ENCODE peak calls at places on chromosomes 16 and 17, in ten cellular contexts. One of them, this sample, is unnamed.

GRCh38 chr17:73199751-73200317 is 7.0 kb downstream of the COG1 start:
- DNase-seq in psoas muscle: no peak
- DNase-seq in breast epithelium: no peak
- DNase-seq in IMR-90: no peak
- DNase-seq in fibroblast of lung: no peak
- DNase-seq in upper lobe of right lung: no peak
- DNase-seq in stomach: no peak
- DNase-seq in CD8-positive, alpha-beta T cell: no peak
- DNase-seq in GM12864: no peak
- DNase-seq in brain microvascular endothelial cell: no peak
- DNase-seq in this sample: no peak

GRCh38 chr16:450800-451512 is 25.5 kb downstream of the RAB11FIP3 start:
- DNase-seq in psoas muscle: no peak
- DNase-seq in breast epithelium: no peak
- DNase-seq in IMR-90: no peak
- DNase-seq in fibroblast of lung: no peak
- DNase-seq in upper lobe of right lung: no peak
- DNase-seq in stomach: no peak
- DNase-seq in CD8-positive, alpha-beta T cell: no peak
- DNase-seq in GM12864: no peak
- DNase-seq in brain microvascular endothelial cell: no peak
- DNase-seq in this sample: no peak

GRCh38 chr17:9890124-9890523 is 14.9 kb downstream of the RCVRN start:
- DNase-seq in psoas muscle: no peak
- DNase-seq in breast epithelium: no peak
- DNase-seq in IMR-90: no peak
- DNase-seq in fibroblast of lung: no peak
- DNase-seq in upper lobe of right lung: no peak
- DNase-seq in stomach: no peak
- DNase-seq in CD8-positive, alpha-beta T cell: no peak
- DNase-seq in GM12864: no peak
- DNase-seq in brain microvascular endothelial cell: no peak
- DNase-seq in this sample: no peak

GRCh38 chr16:89052824-89053724 is 40.6 kb upstream of the ACSF3 start:
- DNase-seq in psoas muscle: no peak
- DNase-seq in breast epithelium: peak
- DNase-seq in IMR-90: peak
- DNase-seq in fibroblast of lung: peak
- DNase-seq in upper lobe of right lung: no peak
- DNase-seq in stomach: peak
- DNase-seq in CD8-positive, alpha-beta T cell: no peak
- DNase-seq in GM12864: no peak
- DNase-seq in brain microvascular endothelial cell: no peak
- DNase-seq in this sample: no peak

GRCh38 chr17:16969931-16970906 is 1.7 kb downstream of the TNFRSF13B start:
- DNase-seq in psoas muscle: no peak
- DNase-seq in breast epithelium: no peak
- DNase-seq in IMR-90: no peak
- DNase-seq in fibroblast of lung: no peak
- DNase-seq in upper lobe of right lung: no peak
- DNase-seq in stomach: no peak
- DNase-seq in CD8-positive, alpha-beta T cell: no peak
- DNase-seq in GM12864: peak
- DNase-seq in brain microvascular endothelial cell: no peak
- DNase-seq in this sample: no peak

GRCh38 chr16:54936979-54937672 is 6.5 kb downstream of the IRX5 start:
- DNase-seq in psoas muscle: no peak
- DNase-seq in breast epithelium: peak
- DNase-seq in IMR-90: no peak
- DNase-seq in fibroblast of lung: no peak
- DNase-seq in upper lobe of right lung: peak
- DNase-seq in stomach: no peak
- DNase-seq in CD8-positive, alpha-beta T cell: no peak
- DNase-seq in GM12864: no peak
- DNase-seq in brain microvascular endothelial cell: no peak
- DNase-seq in this sample: no peak

GRCh38 chr17:50181155-50181554 is 15.3 kb downstream of the SGCA start:
- DNase-seq in psoas muscle: peak
- DNase-seq in breast epithelium: no peak
- DNase-seq in IMR-90: no peak
- DNase-seq in fibroblast of lung: no peak
- DNase-seq in upper lobe of right lung: no peak
- DNase-seq in stomach: no peak
- DNase-seq in CD8-positive, alpha-beta T cell: no peak
- DNase-seq in GM12864: no peak
- DNase-seq in brain microvascular endothelial cell: no peak
- DNase-seq in this sample: no peak

GRCh38 chr17:40290629-40291296 is 3.1 kb downstream of the CDC6 start:
- DNase-seq in psoas muscle: no peak
- DNase-seq in breast epithelium: no peak
- DNase-seq in IMR-90: peak
- DNase-seq in fibroblast of lung: peak
- DNase-seq in upper lobe of right lung: no peak
- DNase-seq in stomach: peak
- DNase-seq in CD8-positive, alpha-beta T cell: no peak
- DNase-seq in GM12864: peak
- DNase-seq in brain microvascular endothelial cell: peak
- DNase-seq in this sample: no peak

GRCh38 chr17:80949451-80950421 is 41.9 kb upstream of the CHMP6 start:
- DNase-seq in psoas muscle: no peak
- DNase-seq in breast epithelium: no peak
- DNase-seq in IMR-90: no peak
- DNase-seq in fibroblast of lung: no peak
- DNase-seq in upper lobe of right lung: peak
- DNase-seq in stomach: no peak
- DNase-seq in CD8-positive, alpha-beta T cell: no peak
- DNase-seq in GM12864: no peak
- DNase-seq in brain microvascular endothelial cell: no peak
- DNase-seq in this sample: no peak

GRCh38 chr16:72125635-72126428 is 32.2 kb downstream of the DHX38 start:
- DNase-seq in psoas muscle: no peak
- DNase-seq in breast epithelium: no peak
- DNase-seq in IMR-90: no peak
- DNase-seq in fibroblast of lung: no peak
- DNase-seq in upper lobe of right lung: peak
- DNase-seq in stomach: no peak
- DNase-seq in CD8-positive, alpha-beta T cell: no peak
- DNase-seq in GM12864: no peak
- DNase-seq in brain microvascular endothelial cell: no peak
- DNase-seq in this sample: no peak

GRCh38 chr16:56610017-56610608 is 1.7 kb downstream of the MT2A start:
- DNase-seq in psoas muscle: peak
- DNase-seq in breast epithelium: peak
- DNase-seq in IMR-90: peak
- DNase-seq in fibroblast of lung: peak
- DNase-seq in upper lobe of right lung: peak
- DNase-seq in stomach: peak
- DNase-seq in CD8-positive, alpha-beta T cell: peak
- DNase-seq in GM12864: no peak
- DNase-seq in brain microvascular endothelial cell: peak
- DNase-seq in this sample: no peak

GRCh38 chr16:28982418-28982817 is 2.4 kb upstream of the LAT start:
- DNase-seq in psoas muscle: no peak
- DNase-seq in breast epithelium: no peak
- DNase-seq in IMR-90: no peak
- DNase-seq in fibroblast of lung: no peak
- DNase-seq in upper lobe of right lung: no peak
- DNase-seq in stomach: no peak
- DNase-seq in CD8-positive, alpha-beta T cell: no peak
- DNase-seq in GM12864: no peak
- DNase-seq in brain microvascular endothelial cell: no peak
- DNase-seq in this sample: no peak

GRCh38 chr16:30764086-30764485 is 2.0 kb downstream of the RNF40 start:
- DNase-seq in psoas muscle: no peak
- DNase-seq in breast epithelium: no peak
- DNase-seq in IMR-90: no peak
- DNase-seq in fibroblast of lung: no peak
- DNase-seq in upper lobe of right lung: no peak
- DNase-seq in stomach: no peak
- DNase-seq in CD8-positive, alpha-beta T cell: no peak
- DNase-seq in GM12864: no peak
- DNase-seq in brain microvascular endothelial cell: no peak
- DNase-seq in this sample: no peak

GRCh38 chr16:30760577-30761426 is 1.1 kb downstream of the CFAP119 start:
- DNase-seq in psoas muscle: no peak
- DNase-seq in breast epithelium: no peak
- DNase-seq in IMR-90: no peak
- DNase-seq in fibroblast of lung: no peak
- DNase-seq in upper lobe of right lung: no peak
- DNase-seq in stomach: no peak
- DNase-seq in CD8-positive, alpha-beta T cell: no peak
- DNase-seq in GM12864: no peak
- DNase-seq in brain microvascular endothelial cell: no peak
- DNase-seq in this sample: no peak

GRCh38 chr16:30761427-30761927 is 385 bp downstream of the CFAP119 start:
- DNase-seq in psoas muscle: peak
- DNase-seq in breast epithelium: no peak
- DNase-seq in IMR-90: peak
- DNase-seq in fibroblast of lung: peak
- DNase-seq in upper lobe of right lung: peak
- DNase-seq in stomach: no peak
- DNase-seq in CD8-positive, alpha-beta T cell: peak
- DNase-seq in GM12864: no peak
- DNase-seq in brain microvascular endothelial cell: no peak
- DNase-seq in this sample: no peak

GRCh38 chr16:30762991-30763725 is 1.0 kb downstream of the RNF40 start:
- DNase-seq in psoas muscle: no peak
- DNase-seq in breast epithelium: no peak
- DNase-seq in IMR-90: no peak
- DNase-seq in fibroblast of lung: no peak
- DNase-seq in upper lobe of right lung: no peak
- DNase-seq in stomach: no peak
- DNase-seq in CD8-positive, alpha-beta T cell: no peak
- DNase-seq in GM12864: no peak
- DNase-seq in brain microvascular endothelial cell: no peak
- DNase-seq in this sample: no peak

GRCh38 chr16:30761928-30762902 is at the start of the genes CFAP119 and RNF40:
- DNase-seq in psoas muscle: peak
- DNase-seq in breast epithelium: peak
- DNase-seq in IMR-90: peak
- DNase-seq in fibroblast of lung: peak
- DNase-seq in upper lobe of right lung: peak
- DNase-seq in stomach: peak
- DNase-seq in CD8-positive, alpha-beta T cell: peak
- DNase-seq in GM12864: peak
- DNase-seq in brain microvascular endothelial cell: peak
- DNase-seq in this sample: peak
- H3K4me3 ChIP-seq in psoas muscle: peak
- H3K4me3 ChIP-seq in breast epithelium: peak
- H3K4me3 ChIP-seq in IMR-90: peak
- H3K4me3 ChIP-seq in fibroblast of lung: peak
- H3K4me3 ChIP-seq in upper lobe of right lung: peak
- H3K4me3 ChIP-seq in stomach: peak
- H3K4me3 ChIP-seq in CD8-positive, alpha-beta T cell: peak
- H3K4me3 ChIP-seq in GM12864: peak
- H3K4me3 ChIP-seq in brain microvascular endothelial cell: peak
- H3K4me3 ChIP-seq in this sample: peak

DNA sequence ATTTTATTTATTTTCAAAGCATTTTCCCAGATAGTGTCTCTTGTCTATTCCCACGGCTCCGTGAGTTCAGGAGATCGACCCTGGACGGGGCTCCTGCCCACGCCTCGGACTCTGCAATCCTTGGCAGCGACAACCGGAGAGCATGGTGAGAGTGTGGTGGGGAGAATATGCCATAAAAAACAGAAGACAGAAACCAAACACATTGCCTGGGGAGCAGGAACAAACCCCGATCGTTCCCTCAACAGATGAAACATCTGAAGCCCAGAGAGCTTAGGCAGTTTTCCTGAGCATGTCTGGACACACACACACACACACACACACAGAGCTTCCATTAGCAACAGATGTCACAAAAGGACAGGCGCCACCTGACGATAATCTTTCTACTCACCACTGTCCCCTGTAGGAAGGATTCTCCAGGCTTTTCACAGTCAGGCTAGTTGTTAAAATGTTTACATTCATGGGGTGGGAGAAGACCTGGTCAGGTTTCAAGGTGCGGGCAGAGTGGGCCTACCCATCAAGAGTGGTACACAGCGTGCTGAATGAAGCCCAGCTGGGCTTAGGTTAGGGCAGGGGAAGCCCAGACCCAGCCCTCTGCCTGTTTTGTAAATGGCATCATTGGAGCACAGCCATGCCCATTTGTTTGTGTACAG is 230.4 kb upstream of the TNRC6C start:
- DNase-seq in psoas muscle: peak
- DNase-seq in breast epithelium: peak
- DNase-seq in IMR-90: no peak
- DNase-seq in fibroblast of lung: no peak
- DNase-seq in upper lobe of right lung: no peak
- DNase-seq in stomach: no peak
- DNase-seq in CD8-positive, alpha-beta T cell: no peak
- DNase-seq in GM12864: no peak
- DNase-seq in brain microvascular endothelial cell: peak
- DNase-seq in this sample: no peak
- TF ChIP-seq CTCF in psoas muscle: peak
- TF ChIP-seq CTCF in breast epithelium: peak
- TF ChIP-seq CTCF in IMR-90: no peak
- TF ChIP-seq CTCF in fibroblast of lung: peak
- TF ChIP-seq CTCF in upper lobe of right lung: no peak
- TF ChIP-seq CTCF in stomach: no peak
- TF ChIP-seq CTCF in CD8-positive, alpha-beta T cell: no peak
- TF ChIP-seq CTCF in GM12864: no peak
- TF ChIP-seq CTCF in brain microvascular endothelial cell: peak
- TF ChIP-seq CTCF in this sample: no peak

DNA sequence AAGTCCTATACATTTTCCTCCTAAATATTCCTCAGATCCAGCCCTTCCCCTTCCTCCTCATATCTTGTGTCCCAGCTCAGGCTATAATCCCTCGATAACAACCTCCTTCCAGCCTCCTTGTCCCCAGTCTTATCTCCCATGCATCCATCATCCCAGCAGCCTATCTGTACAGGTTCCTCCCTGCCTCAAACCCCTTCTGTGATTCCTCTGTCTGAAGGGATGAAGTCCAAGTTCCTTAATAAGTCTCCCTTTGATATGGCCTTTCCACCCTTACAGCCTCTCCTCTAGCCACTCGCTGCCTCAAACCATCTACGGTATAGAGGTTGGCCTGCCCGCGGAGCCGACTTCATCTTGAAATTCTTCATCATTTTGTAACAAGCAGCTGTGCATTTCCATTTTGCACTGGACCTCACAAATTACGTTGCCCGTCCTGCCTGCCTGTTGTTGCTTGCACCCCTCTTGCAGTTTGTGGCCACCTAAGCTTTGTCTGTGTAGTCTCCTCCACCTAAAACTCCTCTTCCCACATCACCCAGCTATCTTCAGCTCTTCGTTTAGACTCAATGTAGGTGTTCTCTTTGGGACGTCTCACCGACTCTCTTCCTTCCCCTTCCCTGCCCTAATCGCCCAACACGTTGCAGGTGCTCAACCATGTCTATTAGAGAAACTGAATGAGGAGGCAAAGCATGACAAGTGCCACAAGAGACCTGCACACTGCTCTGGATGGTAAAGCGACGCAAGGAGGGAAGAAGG is 763 bp upstream of the CDK5RAP3 start:
- DNase-seq in psoas muscle: no peak
- DNase-seq in breast epithelium: no peak
- DNase-seq in IMR-90: no peak
- DNase-seq in fibroblast of lung: no peak
- DNase-seq in upper lobe of right lung: no peak
- DNase-seq in stomach: no peak
- DNase-seq in CD8-positive, alpha-beta T cell: no peak
- DNase-seq in GM12864: no peak
- DNase-seq in brain microvascular endothelial cell: no peak
- DNase-seq in this sample: no peak
- H3K4me3 ChIP-seq in psoas muscle: peak
- H3K4me3 ChIP-seq in breast epithelium: peak
- H3K4me3 ChIP-seq in IMR-90: peak
- H3K4me3 ChIP-seq in fibroblast of lung: peak
- H3K4me3 ChIP-seq in upper lobe of right lung: peak
- H3K4me3 ChIP-seq in stomach: peak
- H3K4me3 ChIP-seq in CD8-positive, alpha-beta T cell: peak
- H3K4me3 ChIP-seq in GM12864: peak
- H3K4me3 ChIP-seq in brain microvascular endothelial cell: peak
- H3K4me3 ChIP-seq in this sample: peak

GRCh38 chr17:19507673-19508326 is 25.9 kb upstream of the SLC47A1 start:
- DNase-seq in psoas muscle: peak
- DNase-seq in breast epithelium: peak
- DNase-seq in IMR-90: peak
- DNase-seq in fibroblast of lung: peak
- DNase-seq in upper lobe of right lung: peak
- DNase-seq in stomach: peak
- DNase-seq in CD8-positive, alpha-beta T cell: peak
- DNase-seq in GM12864: no peak
- DNase-seq in brain microvascular endothelial cell: peak
- DNase-seq in this sample: peak
- TF ChIP-seq CTCF in psoas muscle: no peak
- TF ChIP-seq CTCF in breast epithelium: no peak
- TF ChIP-seq CTCF in IMR-90: no peak
- TF ChIP-seq CTCF in fibroblast of lung: no peak
- TF ChIP-seq CTCF in upper lobe of right lung: no peak
- TF ChIP-seq CTCF in stomach: no peak
- TF ChIP-seq CTCF in CD8-positive, alpha-beta T cell: no peak
- TF ChIP-seq CTCF in GM12864: no peak
- TF ChIP-seq CTCF in brain microvascular endothelial cell: peak
- TF ChIP-seq CTCF in this sample: no peak

This sample was measured in retinal pigment epithelial cell.